ENCODE peak calls at places on chromosomes 16 and 17, in nine cellular contexts. N, B, K, Q, J, D, L, U and A are unnamed samples.

GRCh38 chr16:18941471-18941870 is 15.3 kb upstream of the SMG1 start:
- DNase-seq in D (no peak), Q (no peak), J (no peak), L (no peak), B (no peak), K (no peak), N (no peak), U (no peak), A (no peak)

GRCh38 chr16:67244387-67245188 is 2.7 kb downstream of the FHOD1 start:
- DNase-seq in B (peak; percentile 95), K (peak; percentile 81), D (peak; percentile 90), Q (peak; percentile 95), U (peak; percentile 56), J (peak; percentile 92), N (peak; percentile 77), L (peak; percentile 85), A (peak; percentile 83)

GRCh38 chr17:63698381-63698885 is 1.5 kb downstream of the LIMD2 start:
- DNase-seq in U (no peak), B (peak; percentile 66), N (no peak), D (no peak), L (no peak), J (no peak), Q (no peak), K (no peak), A (no peak)

GRCh38 chr17:17153709-17154108 is 52.4 kb downstream of the PLD6 start:
- DNase-seq in Q (no peak), B (no peak), J (no peak), L (no peak), D (no peak), N (no peak), K (no peak), U (no peak), A (no peak)

GRCh38 chr17:72590382-72590781 is 469.6 kb downstream of the SOX9 start:
- DNase-seq in U (no peak), L (no peak), N (no peak), J (peak; percentile 76), Q (no peak), B (no peak), D (no peak), K (no peak), A (no peak)

GRCh38 chr17:45722161-45722560 is 62.0 kb upstream of the CRHR1 start:
- DNase-seq in L (no peak), U (no peak), Q (no peak), D (no peak), B (no peak), N (no peak), K (no peak), J (no peak), A (no peak)

GRCh38 chr16:89729863-89730574 is 8.7 kb downstream of the ZNF276 start:
- DNase-seq in U (no peak), J (no peak), D (no peak), K (no peak), Q (peak; percentile 34), N (no peak), B (no peak), L (no peak), A (no peak)

GRCh38 chr17:78359216-78359935 is 501 bp downstream of the SOCS3 start:
- DNase-seq in J (no peak), Q (peak; percentile 52), L (peak; percentile 58), N (peak; percentile 39), B (peak; percentile 46), D (no peak), U (no peak), K (no peak), A (peak; percentile 82)

GRCh38 chr17:31699281-31699680 is 159.8 kb downstream of the COPRS start:
- DNase-seq in L (no peak), J (no peak), N (no peak), D (no peak), Q (no peak), U (no peak), B (no peak), K (no peak), A (no peak)

GRCh38 chr17:66578781-66579489 is 256.0 kb upstream of the CACNG5 start:
- DNase-seq in Q (peak; percentile 53), U (no peak), N (no peak), D (no peak), K (no peak), L (no peak), J (no peak), B (no peak), A (no peak)

GRCh38 chr17:41065829-41066624 is at the start of gene KRTAP2-4:
- DNase-seq in Q (no peak), D (no peak), U (no peak), L (no peak), B (no peak), J (peak; percentile 94), K (no peak), N (no peak), A (no peak)

GRCh38 chr16:81214745-81215166 is 23.7 kb upstream of the BCO1 start:
- DNase-seq in J (peak; percentile 13), Q (no peak), B (peak; percentile 15), U (peak; percentile 46), L (no peak), N (no peak), K (no peak), D (no peak), A (no peak)
- TF ChIP-seq CTCF in J (peak; percentile 63), Q (no peak), B (no peak), U (no peak), L (no peak), N (peak; percentile 47), K (no peak), D (peak; percentile 13), A (no peak)

GRCh38 chr17:69607162-69607834 is 192.8 kb downstream of the MAP2K6 start:
- DNase-seq in L (peak; percentile 71), Q (peak; percentile 77), N (peak; percentile 77), J (peak; percentile 81), U (peak; percentile 86), D (peak; percentile 54), B (peak; percentile 75), K (peak; percentile 79), A (peak; percentile 85)
- TF ChIP-seq CTCF in L (peak; percentile 95), Q (peak; percentile 94), N (peak; percentile 90), J (peak; percentile 82), U (peak; percentile 95), D (peak; percentile 63), B (peak; percentile 79), K (peak; percentile 88), A (peak; percentile 81)

GRCh38 chr16:51337662-51338061 is 186.6 kb upstream of the SALL1 start:
- DNase-seq in U (no peak), B (no peak), Q (peak; percentile 25), N (no peak), D (no peak), J (no peak), L (no peak), K (no peak), A (no peak)
- TF ChIP-seq CTCF in U (no peak), B (no peak), Q (peak; percentile 33), N (no peak), D (no peak), J (no peak), L (no peak), K (no peak), A (no peak)

GRCh38 chr17:40022961-40023541 is 7.8 kb downstream of the CSF3 start:
- DNase-seq in J (peak; percentile 34), K (no peak), N (no peak), L (peak; percentile 60), B (no peak), D (no peak), U (no peak), Q (no peak), A (no peak)

GRCh38 chr17:40021471-40021961 is 6.3 kb downstream of the CSF3 start:
- DNase-seq in U (no peak), L (peak; percentile 71), B (no peak), J (peak; percentile 94), N (no peak), D (no peak), Q (no peak), K (peak; percentile 46), A (no peak)

GRCh38 chr17:40020146-40020545 is 4.9 kb downstream of the CSF3 start:
- DNase-seq in Q (no peak), B (no peak), N (no peak), U (no peak), K (no peak), D (no peak), J (no peak), L (no peak), A (no peak)

GRCh38 chr17:40023590-40024292 is 8.5 kb downstream of the CSF3 start:
- DNase-seq in B (no peak), L (no peak), K (no peak), D (no peak), U (no peak), J (no peak), N (peak; percentile 50), Q (no peak), A (peak; percentile 67)

GRCh38 chr17:40022497-40022896 is 7.3 kb downstream of the CSF3 start:
- DNase-seq in K (no peak), U (no peak), Q (no peak), D (no peak), N (no peak), B (no peak), J (no peak), L (no peak), A (no peak)
- TF ChIP-seq CTCF in K (no peak), U (no peak), Q (no peak), D (no peak), N (no peak), B (no peak), J (no peak), L (no peak), A (no peak)

GRCh38 chr16:87322833-87323726 is 5.9 kb upstream of the C16orf95 start:
- DNase-seq in D (no peak), K (no peak), U (no peak), L (no peak), Q (no peak), N (no peak), J (no peak), B (no peak), A (no peak)
- TF ChIP-seq CTCF in D (no peak), K (no peak), U (no peak), L (no peak), Q (no peak), N (no peak), J (no peak), B (no peak), A (no peak)